ENCODE peak calls at places on chromosomes 11 and 22, in ten cellular contexts. K, D, G, B, T, L, I, X, F and U are unnamed samples.

GRCh38 chr22:42915980-42916765 is 59.1 kb upstream of the ARFGAP3 start:
- DNase-seq in K (peak), D (no peak), G (no peak), B (no peak), T (peak), L (no peak), I (no peak), X (no peak), F (no peak), U (no peak)

GRCh38 chr22:45101828-45102227 is 61.9 kb upstream of the NUP50 start:
- DNase-seq in K (no peak), D (peak), G (peak), B (no peak), T (peak), L (peak), I (peak), X (peak), F (no peak), U (peak)

GRCh38 chr11:47327025-47327424 is 25.5 kb downstream of the MYBPC3 start:
- DNase-seq in K (no peak), D (no peak), G (no peak), B (no peak), T (no peak), L (no peak), I (no peak), X (no peak), F (no peak), U (no peak)

GRCh38 chr22:36329217-36330078 is 58.3 kb downstream of the MYH9 start:
- DNase-seq in K (peak), D (peak), G (peak), B (peak), T (peak), L (no peak), I (peak), X (no peak), F (no peak), U (peak)

GRCh38 chr11:128814856-128815705 is 52.0 kb downstream of the KCNJ1 start:
- DNase-seq in K (peak), D (peak), G (no peak), B (no peak), T (no peak), L (peak), I (no peak), X (peak), F (no peak), U (peak)

GRCh38 chr11:111472228-111472627 is 40.0 kb downstream of the BTG4 start:
- DNase-seq in K (no peak), D (no peak), G (no peak), B (no peak), T (no peak), L (no peak), I (no peak), X (no peak), F (no peak), U (no peak)

GRCh38 chr11:10623797-10624761 is 55.6 kb upstream of the LYVE1 start:
- DNase-seq in K (peak), D (peak), G (peak), B (peak), T (peak), L (peak), I (no peak), X (peak), F (no peak), U (peak)

GRCh38 chr11:28400236-28401100 is 292.3 kb downstream of the METTL15 start:
- DNase-seq in K (no peak), D (no peak), G (no peak), B (no peak), T (peak), L (no peak), I (no peak), X (no peak), F (no peak), U (no peak)

GRCh38 chr11:35367491-35367890 is 51.9 kb downstream of the SLC1A2 start:
- DNase-seq in K (no peak), D (no peak), G (no peak), B (no peak), T (no peak), L (peak), I (no peak), X (no peak), F (no peak), U (no peak)

GRCh38 chr11:29438815-29439214 is 578.0 kb downstream of the KCNA4 start:
- DNase-seq in K (no peak), D (no peak), G (no peak), B (no peak), T (no peak), L (no peak), I (no peak), X (no peak), F (no peak), U (no peak)

GRCh38 chr11:16555956-16556355 is 182.5 kb upstream of the C11orf58 start:
- DNase-seq in K (no peak), D (no peak), G (no peak), B (no peak), T (no peak), L (no peak), I (no peak), X (no peak), F (no peak), U (no peak)

GRCh38 chr11:72002841-72003775 is 4.4 kb downstream of the IL18BP start:
- DNase-seq in K (no peak), D (no peak), G (peak), B (no peak), T (no peak), L (no peak), I (no peak), X (no peak), F (no peak), U (no peak)

GRCh38 chr11:72233056-72233772 is 8.6 kb downstream of the INPPL1 start:
- DNase-seq in K (no peak), D (no peak), G (peak), B (no peak), T (no peak), L (peak), I (peak), X (peak), F (no peak), U (no peak)

GRCh38 chr11:64251986-64252837 is 882 bp downstream of the PLCB3 start:
- DNase-seq in K (peak), D (peak), G (peak), B (no peak), T (no peak), L (peak), I (no peak), X (peak), F (no peak), U (peak)
- TF ChIP-seq POLR2A in K (peak), D (peak), G (no peak), B (peak), T (no peak), L (no peak), I (no peak), X (no peak), F (no peak), U (peak)

GRCh38 chr22:46113110-46113909 is 37.0 kb upstream of the PPARA start:
- DNase-seq in K (no peak), D (no peak), G (no peak), B (no peak), T (no peak), L (no peak), I (no peak), X (no peak), F (no peak), U (no peak)
- TF ChIP-seq POLR2A in K (no peak), D (no peak), G (no peak), B (no peak), T (no peak), L (no peak), I (no peak), X (no peak), F (no peak), U (no peak)

GRCh38 chr11:120337133-120337895 is 1.1 kb downstream of the ARHGEF12 start:
- DNase-seq in K (peak), D (peak), G (peak), B (no peak), T (peak), L (peak), I (peak), X (peak), F (no peak), U (no peak)
- TF ChIP-seq POLR2A in K (no peak), D (no peak), G (no peak), B (no peak), T (peak), L (no peak), I (no peak), X (no peak), F (no peak), U (no peak)

DNA sequence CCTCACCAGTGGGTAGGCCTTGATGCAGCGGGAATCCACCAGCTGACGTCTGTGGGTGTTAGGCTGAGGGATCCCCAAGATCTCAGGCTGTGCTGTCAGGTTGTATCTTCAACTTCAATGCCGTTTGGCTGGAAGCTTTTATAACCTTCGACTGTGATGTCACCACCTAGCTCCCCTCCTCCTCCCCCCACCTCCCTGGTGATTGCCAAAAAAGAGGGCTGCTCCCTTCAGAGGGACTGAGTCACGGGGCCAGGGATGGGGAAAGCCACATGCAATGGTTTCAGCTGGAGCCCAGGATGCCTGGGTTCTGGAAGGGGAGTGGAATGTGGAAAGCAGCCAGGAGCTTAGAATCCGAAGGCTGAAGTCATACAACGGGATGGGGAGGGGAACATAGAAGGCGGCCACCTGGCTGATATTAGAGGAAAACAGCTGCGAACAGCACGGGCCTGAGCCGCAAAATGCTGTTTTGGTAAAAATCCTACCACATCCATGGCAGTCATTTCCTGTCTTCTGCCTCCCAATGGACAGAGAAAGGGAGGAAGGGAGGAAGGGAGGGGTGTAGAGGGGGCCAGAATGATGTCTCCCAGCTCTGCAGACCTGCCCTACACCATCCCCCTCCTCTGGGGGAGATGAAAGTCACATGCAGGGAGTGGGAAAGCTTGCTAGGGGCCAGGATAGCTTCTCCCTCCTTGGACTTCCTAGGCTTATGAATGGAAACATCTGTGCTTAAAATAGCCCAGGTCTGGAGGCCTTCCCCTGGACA is at the start of gene LRRN4CL:
- DNase-seq in K (peak), D (peak), G (peak), B (no peak), T (no peak), L (peak), I (no peak), X (peak), F (no peak), U (peak)
- TF ChIP-seq POLR2A in K (no peak), D (peak), G (no peak), B (no peak), T (no peak), L (no peak), I (no peak), X (peak), F (no peak), U (no peak)

DNA sequence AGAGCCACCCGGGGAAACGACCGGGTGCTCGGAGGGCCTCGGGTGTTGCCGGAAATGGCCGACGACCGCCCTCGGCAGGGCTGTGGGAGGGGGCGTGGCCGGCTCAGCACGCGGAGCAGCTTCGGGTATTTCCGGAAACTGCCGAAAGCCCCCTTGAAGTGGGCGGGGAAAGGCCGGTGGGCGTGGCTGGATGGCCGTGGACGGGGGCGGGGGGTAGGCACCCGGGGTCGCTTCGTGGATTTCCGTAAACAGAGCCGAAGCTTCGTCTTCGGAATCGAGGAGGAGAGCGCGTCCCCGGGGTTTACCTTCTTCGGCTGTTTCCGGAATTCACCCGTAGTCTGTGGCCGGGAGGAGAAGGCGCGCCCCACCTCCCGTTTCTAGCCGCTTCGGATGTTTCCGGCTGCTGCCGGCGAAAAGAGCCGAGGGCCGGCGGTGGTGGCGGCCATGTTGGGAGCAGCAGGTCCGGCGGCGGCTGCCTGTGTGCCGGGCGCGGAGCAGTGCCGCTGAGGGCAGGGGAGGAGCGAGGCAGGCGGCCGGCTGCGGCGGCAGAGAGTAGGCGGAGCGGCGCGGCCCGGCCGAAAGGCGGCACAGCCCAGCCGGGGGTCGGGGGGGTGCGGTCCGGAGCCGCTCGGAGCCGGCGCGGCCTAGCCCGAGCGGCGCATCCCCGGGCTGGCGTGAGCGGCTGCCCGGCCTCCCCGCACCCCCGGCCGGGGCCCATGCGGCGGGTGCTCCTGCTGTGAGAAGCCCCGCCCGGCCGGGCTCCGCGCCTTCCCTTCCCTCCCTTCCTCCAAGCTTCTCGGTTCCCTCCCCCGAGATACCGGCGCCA is at the start of gene MARK2:
- DNase-seq in K (peak), D (peak), G (peak), B (peak), T (peak), L (peak), I (peak), X (peak), F (peak), U (peak)
- TF ChIP-seq POLR2A in K (peak), D (no peak), G (no peak), B (peak), T (no peak), L (peak), I (peak), X (no peak), F (peak), U (peak)

GRCh38 chr22:17109113-17109865 is 11.9 kb downstream of the TMEM121B start:
- DNase-seq in K (no peak), D (no peak), G (no peak), B (no peak), T (no peak), L (no peak), I (no peak), X (peak), F (no peak), U (no peak)

GRCh38 chr22:17109976-17110375 is 11.2 kb downstream of the TMEM121B start:
- DNase-seq in K (no peak), D (no peak), G (no peak), B (no peak), T (no peak), L (no peak), I (no peak), X (no peak), F (no peak), U (no peak)

GRCh38 chr22:17108256-17109112 is 12.7 kb downstream of the TMEM121B start:
- DNase-seq in K (no peak), D (no peak), G (no peak), B (no peak), T (no peak), L (no peak), I (no peak), X (no peak), F (no peak), U (no peak)

GRCh38 chr22:17112491-17113042 is 8.6 kb downstream of the TMEM121B start:
- DNase-seq in K (no peak), D (no peak), G (no peak), B (no peak), T (no peak), L (no peak), I (no peak), X (peak), F (no peak), U (no peak)

DNA sequence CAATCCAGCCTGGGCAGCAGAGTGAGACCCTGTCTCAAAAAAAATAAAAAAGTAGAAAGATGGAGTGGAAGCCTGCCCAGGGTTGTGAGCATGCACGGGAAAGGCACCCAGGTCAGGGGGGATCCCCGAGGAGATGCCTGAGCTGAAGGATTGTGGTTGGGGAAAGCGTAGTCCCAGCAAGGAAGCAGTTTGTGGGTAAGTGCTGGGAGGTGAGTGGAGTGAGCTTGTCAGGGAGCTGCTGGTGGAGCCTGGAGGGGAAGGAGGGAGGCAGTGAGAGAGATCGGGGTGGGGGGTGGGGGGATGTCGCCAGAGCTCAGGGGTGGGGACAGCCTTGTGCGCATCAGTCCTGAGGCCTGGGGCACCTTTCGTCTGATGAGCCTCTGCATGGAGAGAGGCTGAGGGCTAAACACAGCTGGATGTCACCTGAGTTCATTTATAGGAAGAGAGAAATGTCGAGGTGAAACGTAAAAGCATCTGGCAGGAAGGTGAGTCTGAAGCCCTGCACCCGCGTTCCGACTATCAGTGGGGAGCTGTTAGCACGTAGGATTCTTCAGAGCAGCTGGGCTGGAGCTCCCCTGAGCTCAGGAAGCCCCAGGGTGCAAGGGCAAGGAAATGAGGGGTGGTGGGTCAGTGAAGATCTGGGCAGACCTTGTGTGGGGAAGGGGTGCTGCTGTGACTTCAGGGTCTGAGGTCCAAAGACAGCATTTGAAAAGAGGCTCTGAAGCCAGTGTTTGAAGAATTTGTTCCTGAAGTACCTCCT is 10.2 kb downstream of the TMEM121B start:
- DNase-seq in K (no peak), D (no peak), G (no peak), B (no peak), T (no peak), L (no peak), I (no peak), X (peak), F (no peak), U (no peak)
- TF ChIP-seq POLR2A in K (no peak), D (no peak), G (no peak), B (no peak), T (no peak), L (no peak), I (no peak), X (no peak), F (no peak), U (no peak)